ENCODE peak calls at places on chromosomes 3 and 15, in nine cellular contexts. F is stimulated activated CD8-positive, alpha-beta memory T cell treated with anti-CD3 and anti-CD28 coated beads, Interleukin-4, amount 100 ng/mL, for 1 hour; J is right cardiac atrium; W is CD8-positive, alpha-beta memory T cell; E is stimulated activated CD4-positive, alpha-beta T cell treated with anti-CD3 and anti-CD28 coated beads, TNF-alpha, amount 100 ng/mL, for 4 hours; Y is anterior cingulate cortex; K is nucleus accumbens; M is GM03348; N is fibroblast of the aortic adventitia. G is an unnamed sample.

GRCh38 chr15:101438482-101439284 is 50.8 kb downstream of the PCSK6 start:
- DNase-seq in E (no peak), K (no peak), M (no peak), W (no peak), N (no peak), Y (no peak), J (no peak), F (no peak), G (no peak)

GRCh38 chr15:60635507-60636352 is 156.8 kb upstream of the ICE2 start:
- DNase-seq in J (no peak), E (no peak), W (no peak), M (peak; percentile 77), N (no peak), K (no peak), F (no peak), Y (no peak), G (no peak)

GRCh38 chr3:12895391-12896205 is 54.2 kb upstream of the RPL32 start:
- DNase-seq in W (no peak), J (peak; percentile 56), Y (no peak), E (no peak), F (no peak), K (no peak), M (no peak), N (no peak), G (no peak)

GRCh38 chr3:110069641-110070538 is 732.5 kb upstream of the DPPA4 start:
- DNase-seq in E (no peak), J (no peak), K (no peak), Y (no peak), M (no peak), W (no peak), N (peak; percentile 38), F (no peak), G (no peak)

GRCh38 chr15:27672537-27672936 is 426.6 kb downstream of the OCA2 start:
- DNase-seq in W (no peak), J (no peak), M (no peak), Y (no peak), N (no peak), E (no peak), F (no peak), K (no peak), G (no peak)

GRCh38 chr15:79002631-79003030 is 57.8 kb upstream of the CTSH start:
- DNase-seq in N (no peak), W (no peak), J (peak; percentile 36), K (no peak), M (no peak), Y (no peak), F (no peak), E (no peak), G (no peak)

GRCh38 chr15:70449311-70450141 is 313.8 kb downstream of the UACA start:
- DNase-seq in N (no peak), E (no peak), W (no peak), J (no peak), Y (no peak), F (no peak), K (no peak), M (no peak), G (no peak)

GRCh38 chr15:37931868-37932267 is 2.6 kb upstream of the TMCO5A start:
- DNase-seq in F (no peak), J (no peak), W (no peak), K (no peak), N (peak; percentile 46), Y (no peak), E (no peak), M (peak; percentile 50), G (no peak)

GRCh38 chr3:41117398-41117870 is 81.9 kb upstream of the CTNNB1 start:
- DNase-seq in N (no peak), Y (peak; percentile 57), M (peak; percentile 46), W (peak; percentile 91), F (peak; percentile 52), E (peak; percentile 52), J (peak; percentile 96), K (peak; percentile 12), G (peak; percentile 76)

GRCh38 chr3:184565421-184566211 is 4.0 kb downstream of the EPHB3 start:
- DNase-seq in Y (peak; percentile 56), J (no peak), M (peak; percentile 89), F (no peak), N (peak; percentile 80), K (no peak), E (no peak), W (no peak), G (no peak)

GRCh38 chr15:38864122-38864521 is 299.5 kb upstream of the RASGRP1 start:
- DNase-seq in F (no peak), K (no peak), W (no peak), E (no peak), Y (no peak), J (no peak), N (no peak), M (no peak), G (no peak)